ENCODE peak calls at places on chromosomes 12 and 14, in seven cellular contexts. One of them, this sample, is unnamed.

GRCh38 chr14:104206281-104206904 is 68.0 kb downstream of the KIF26A start:
- DNase-seq in chondrocyte: no peak
- DNase-seq in coronary artery: no peak
- DNase-seq in cardiac fibroblast: no peak
- DNase-seq in CD4-positive, alpha-beta T cell: no peak
- DNase-seq in RWPE1: no peak
- DNase-seq in K562: no peak
- DNase-seq in this sample: no peak

GRCh38 chr12:51270067-51270846 is at the start of gene SMAGP:
- DNase-seq in cardiac fibroblast: peak
- DNase-seq in CD4-positive, alpha-beta T cell: peak
- DNase-seq in chondrocyte: peak
- DNase-seq in coronary artery: no peak
- DNase-seq in K562: peak
- DNase-seq in RWPE1: peak
- DNase-seq in this sample: no peak

GRCh38 chr12:55996715-55997534 is at the start of gene SUOX:
- DNase-seq in cardiac fibroblast: peak
- DNase-seq in K562: peak
- DNase-seq in chondrocyte: peak
- DNase-seq in coronary artery: peak
- DNase-seq in CD4-positive, alpha-beta T cell: no peak
- DNase-seq in RWPE1: peak
- DNase-seq in this sample: peak

GRCh38 chr12:98418357-98419075 is 96.9 kb upstream of the TMPO start:
- DNase-seq in coronary artery: peak
- DNase-seq in chondrocyte: peak
- DNase-seq in CD4-positive, alpha-beta T cell: no peak
- DNase-seq in cardiac fibroblast: peak
- DNase-seq in RWPE1: peak
- DNase-seq in K562: peak
- DNase-seq in this sample: no peak

GRCh38 chr12:40870981-40871380 is 178.7 kb downstream of the CNTN1 start:
- DNase-seq in RWPE1: no peak
- DNase-seq in chondrocyte: no peak
- DNase-seq in cardiac fibroblast: no peak
- DNase-seq in coronary artery: no peak
- DNase-seq in CD4-positive, alpha-beta T cell: no peak
- DNase-seq in K562: no peak
- DNase-seq in this sample: no peak

GRCh38 chr14:60658116-60658515 is 8.8 kb upstream of the SIX1 start:
- DNase-seq in K562: no peak
- DNase-seq in cardiac fibroblast: no peak
- DNase-seq in CD4-positive, alpha-beta T cell: no peak
- DNase-seq in RWPE1: no peak
- DNase-seq in chondrocyte: no peak
- DNase-seq in coronary artery: no peak
- DNase-seq in this sample: no peak

GRCh38 chr12:92938623-92939022 is 9.5 kb upstream of the EEA1 start:
- DNase-seq in coronary artery: no peak
- DNase-seq in CD4-positive, alpha-beta T cell: no peak
- DNase-seq in K562: no peak
- DNase-seq in cardiac fibroblast: no peak
- DNase-seq in chondrocyte: no peak
- DNase-seq in RWPE1: peak
- DNase-seq in this sample: no peak

GRCh38 chr14:71004481-71004880 is 97.2 kb downstream of the PCNX1 start:
- DNase-seq in CD4-positive, alpha-beta T cell: no peak
- DNase-seq in chondrocyte: no peak
- DNase-seq in cardiac fibroblast: peak
- DNase-seq in RWPE1: no peak
- DNase-seq in coronary artery: no peak
- DNase-seq in K562: no peak
- DNase-seq in this sample: no peak

GRCh38 chr12:2372178-2372577 is 319.4 kb downstream of the CACNA1C start:
- DNase-seq in CD4-positive, alpha-beta T cell: no peak
- DNase-seq in coronary artery: no peak
- DNase-seq in K562: no peak
- DNase-seq in cardiac fibroblast: no peak
- DNase-seq in RWPE1: no peak
- DNase-seq in chondrocyte: no peak
- DNase-seq in this sample: no peak

GRCh38 chr14:74290415-74290814 is 12.3 kb downstream of the ABCD4 start:
- DNase-seq in coronary artery: no peak
- DNase-seq in cardiac fibroblast: peak
- DNase-seq in K562: peak
- DNase-seq in chondrocyte: no peak
- DNase-seq in CD4-positive, alpha-beta T cell: no peak
- DNase-seq in RWPE1: peak
- DNase-seq in this sample: no peak

GRCh38 chr12:92928431-92928961 is 599 bp downstream of the EEA1 start:
- DNase-seq in CD4-positive, alpha-beta T cell: peak
- DNase-seq in K562: peak
- DNase-seq in chondrocyte: no peak
- DNase-seq in cardiac fibroblast: peak
- DNase-seq in coronary artery: peak
- DNase-seq in RWPE1: no peak
- DNase-seq in this sample: no peak

GRCh38 chr14:93648440-93649168 is 139.7 kb downstream of the PRIMA1 start:
- DNase-seq in chondrocyte: no peak
- DNase-seq in RWPE1: peak
- DNase-seq in K562: no peak
- DNase-seq in coronary artery: no peak
- DNase-seq in CD4-positive, alpha-beta T cell: no peak
- DNase-seq in cardiac fibroblast: no peak
- DNase-seq in this sample: no peak

GRCh38 chr12:59649203-59649602 is 53.4 kb downstream of the SLC16A7 start:
- DNase-seq in K562: no peak
- DNase-seq in CD4-positive, alpha-beta T cell: no peak
- DNase-seq in chondrocyte: no peak
- DNase-seq in cardiac fibroblast: no peak
- DNase-seq in RWPE1: no peak
- DNase-seq in coronary artery: no peak
- DNase-seq in this sample: no peak

GRCh38 chr12:46227616-46228015 is 41.2 kb downstream of the SLC38A1 start:
- DNase-seq in RWPE1: no peak
- DNase-seq in K562: no peak
- DNase-seq in cardiac fibroblast: no peak
- DNase-seq in chondrocyte: no peak
- DNase-seq in coronary artery: no peak
- DNase-seq in CD4-positive, alpha-beta T cell: no peak
- DNase-seq in this sample: no peak

GRCh38 chr14:103737432-103738045 is 21.9 kb downstream of the ZFYVE21 start:
- DNase-seq in CD4-positive, alpha-beta T cell: no peak
- DNase-seq in RWPE1: no peak
- DNase-seq in chondrocyte: peak
- DNase-seq in cardiac fibroblast: no peak
- DNase-seq in coronary artery: no peak
- DNase-seq in K562: no peak
- DNase-seq in this sample: no peak

GRCh38 chr12:52063081-52063985 is 6.4 kb upstream of the ATG101 start:
- DNase-seq in CD4-positive, alpha-beta T cell: no peak
- DNase-seq in K562: peak
- DNase-seq in coronary artery: peak
- DNase-seq in cardiac fibroblast: no peak
- DNase-seq in chondrocyte: peak
- DNase-seq in RWPE1: no peak
- DNase-seq in this sample: no peak

GRCh38 chr12:127174881-127175280 is 1092.1 kb upstream of the TMEM132C start:
- DNase-seq in CD4-positive, alpha-beta T cell: no peak
- DNase-seq in RWPE1: no peak
- DNase-seq in coronary artery: no peak
- DNase-seq in cardiac fibroblast: peak
- DNase-seq in chondrocyte: no peak
- DNase-seq in K562: no peak
- DNase-seq in this sample: no peak

GRCh38 chr12:39946361-39946948 is 159.4 kb downstream of the SLC2A13 start:
- DNase-seq in CD4-positive, alpha-beta T cell: no peak
- DNase-seq in coronary artery: no peak
- DNase-seq in K562: no peak
- DNase-seq in chondrocyte: no peak
- DNase-seq in RWPE1: no peak
- DNase-seq in cardiac fibroblast: no peak
- DNase-seq in this sample: no peak

GRCh38 chr14:69675246-69675583 is 63.8 kb downstream of the SUSD6 start:
- DNase-seq in cardiac fibroblast: no peak
- DNase-seq in coronary artery: no peak
- DNase-seq in chondrocyte: no peak
- DNase-seq in K562: no peak
- DNase-seq in CD4-positive, alpha-beta T cell: no peak
- DNase-seq in RWPE1: no peak
- DNase-seq in this sample: no peak

GRCh38 chr12:9124346-9125031 is 8.8 kb upstream of the A2M start:
- DNase-seq in RWPE1: no peak
- DNase-seq in coronary artery: no peak
- DNase-seq in cardiac fibroblast: no peak
- DNase-seq in K562: no peak
- DNase-seq in CD4-positive, alpha-beta T cell: no peak
- DNase-seq in chondrocyte: no peak
- DNase-seq in this sample: no peak

GRCh38 chr14:94173885-94174621 is at the start of gene PPP4R4:
- DNase-seq in cardiac fibroblast: peak
- DNase-seq in K562: peak
- DNase-seq in chondrocyte: peak
- DNase-seq in CD4-positive, alpha-beta T cell: peak
- DNase-seq in coronary artery: peak
- DNase-seq in RWPE1: peak
- DNase-seq in this sample: peak

GRCh38 chr12:119940881-119941280 is 48.2 kb upstream of the BICDL1 start:
- DNase-seq in CD4-positive, alpha-beta T cell: no peak
- DNase-seq in coronary artery: no peak
- DNase-seq in chondrocyte: no peak
- DNase-seq in RWPE1: peak
- DNase-seq in K562: no peak
- DNase-seq in cardiac fibroblast: peak
- DNase-seq in this sample: no peak

GRCh38 chr12:1398673-1399072 is 195.7 kb downstream of the FBXL14 start:
- DNase-seq in cardiac fibroblast: peak
- DNase-seq in RWPE1: no peak
- DNase-seq in chondrocyte: no peak
- DNase-seq in coronary artery: no peak
- DNase-seq in K562: no peak
- DNase-seq in CD4-positive, alpha-beta T cell: no peak
- DNase-seq in this sample: no peak

GRCh38 chr12:112557954-112558630 is 139.3 kb downstream of the PTPN11 start:
- DNase-seq in K562: no peak
- DNase-seq in RWPE1: no peak
- DNase-seq in cardiac fibroblast: no peak
- DNase-seq in coronary artery: no peak
- DNase-seq in chondrocyte: no peak
- DNase-seq in CD4-positive, alpha-beta T cell: no peak
- DNase-seq in this sample: no peak

GRCh38 chr14:76844223-76844622 is 18.0 kb downstream of the LRRC74A start:
- DNase-seq in chondrocyte: no peak
- DNase-seq in coronary artery: no peak
- DNase-seq in cardiac fibroblast: peak
- DNase-seq in K562: no peak
- DNase-seq in RWPE1: no peak
- DNase-seq in CD4-positive, alpha-beta T cell: peak
- DNase-seq in this sample: no peak

GRCh38 chr14:104601786-104602185 is 2.8 kb downstream of the TMEM179 start:
- DNase-seq in RWPE1: no peak
- DNase-seq in CD4-positive, alpha-beta T cell: no peak
- DNase-seq in K562: no peak
- DNase-seq in cardiac fibroblast: no peak
- DNase-seq in coronary artery: no peak
- DNase-seq in chondrocyte: peak
- DNase-seq in this sample: no peak

GRCh38 chr12:32743264-32743663 is 12.4 kb downstream of the YARS2 start:
- DNase-seq in CD4-positive, alpha-beta T cell: no peak
- DNase-seq in chondrocyte: no peak
- DNase-seq in cardiac fibroblast: no peak
- DNase-seq in RWPE1: no peak
- DNase-seq in coronary artery: no peak
- DNase-seq in K562: no peak
- DNase-seq in this sample: no peak

GRCh38 chr12:125346361-125346760 is 281.1 kb downstream of the AACS start:
- DNase-seq in RWPE1: no peak
- DNase-seq in K562: no peak
- DNase-seq in cardiac fibroblast: no peak
- DNase-seq in CD4-positive, alpha-beta T cell: no peak
- DNase-seq in coronary artery: no peak
- DNase-seq in chondrocyte: no peak
- DNase-seq in this sample: no peak
- TF ChIP-seq CTCF in RWPE1: no peak
- TF ChIP-seq CTCF in K562: no peak
- TF ChIP-seq CTCF in cardiac fibroblast: no peak
- TF ChIP-seq CTCF in CD4-positive, alpha-beta T cell: no peak
- TF ChIP-seq CTCF in coronary artery: no peak
- TF ChIP-seq CTCF in chondrocyte: peak
- TF ChIP-seq CTCF in this sample: no peak

GRCh38 chr14:51552768-51553426 is 98.8 kb upstream of the FRMD6 start:
- DNase-seq in cardiac fibroblast: no peak
- DNase-seq in K562: no peak
- DNase-seq in coronary artery: no peak
- DNase-seq in RWPE1: no peak
- DNase-seq in CD4-positive, alpha-beta T cell: no peak
- DNase-seq in chondrocyte: no peak
- DNase-seq in this sample: no peak

GRCh38 chr14:51552275-51552674 is 99.4 kb upstream of the FRMD6 start:
- DNase-seq in cardiac fibroblast: no peak
- DNase-seq in RWPE1: no peak
- DNase-seq in chondrocyte: no peak
- DNase-seq in CD4-positive, alpha-beta T cell: no peak
- DNase-seq in coronary artery: no peak
- DNase-seq in K562: no peak
- DNase-seq in this sample: no peak

GRCh38 chr14:51554339-51554920 is 97.3 kb upstream of the FRMD6 start:
- DNase-seq in CD4-positive, alpha-beta T cell: no peak
- DNase-seq in cardiac fibroblast: peak
- DNase-seq in coronary artery: no peak
- DNase-seq in K562: no peak
- DNase-seq in RWPE1: no peak
- DNase-seq in chondrocyte: no peak
- DNase-seq in this sample: no peak

GRCh38 chr14:51554953-51555352 is 96.8 kb upstream of the FRMD6 start:
- DNase-seq in coronary artery: no peak
- DNase-seq in CD4-positive, alpha-beta T cell: no peak
- DNase-seq in K562: no peak
- DNase-seq in chondrocyte: no peak
- DNase-seq in RWPE1: no peak
- DNase-seq in cardiac fibroblast: peak
- DNase-seq in this sample: no peak
- TF ChIP-seq CTCF in coronary artery: no peak
- TF ChIP-seq CTCF in CD4-positive, alpha-beta T cell: no peak
- TF ChIP-seq CTCF in K562: no peak
- TF ChIP-seq CTCF in chondrocyte: peak
- TF ChIP-seq CTCF in RWPE1: no peak
- TF ChIP-seq CTCF in cardiac fibroblast: peak
- TF ChIP-seq CTCF in this sample: peak

GRCh38 chr14:63633801-63634200 is 7.9 kb downstream of the WDR89 start:
- DNase-seq in CD4-positive, alpha-beta T cell: no peak
- DNase-seq in coronary artery: no peak
- DNase-seq in chondrocyte: no peak
- DNase-seq in cardiac fibroblast: no peak
- DNase-seq in RWPE1: no peak
- DNase-seq in K562: no peak
- DNase-seq in this sample: no peak
- TF ChIP-seq CTCF in CD4-positive, alpha-beta T cell: no peak
- TF ChIP-seq CTCF in coronary artery: no peak
- TF ChIP-seq CTCF in chondrocyte: peak
- TF ChIP-seq CTCF in cardiac fibroblast: peak
- TF ChIP-seq CTCF in RWPE1: no peak
- TF ChIP-seq CTCF in K562: no peak
- TF ChIP-seq CTCF in this sample: no peak

GRCh38 chr12:76348079-76348901 is at the start of gene BBS10:
- DNase-seq in CD4-positive, alpha-beta T cell: peak
- DNase-seq in K562: peak
- DNase-seq in coronary artery: peak
- DNase-seq in cardiac fibroblast: peak
- DNase-seq in chondrocyte: peak
- DNase-seq in RWPE1: peak
- DNase-seq in this sample: peak
- TF ChIP-seq CTCF in CD4-positive, alpha-beta T cell: peak
- TF ChIP-seq CTCF in K562: peak
- TF ChIP-seq CTCF in coronary artery: no peak
- TF ChIP-seq CTCF in cardiac fibroblast: peak
- TF ChIP-seq CTCF in chondrocyte: peak
- TF ChIP-seq CTCF in RWPE1: peak
- TF ChIP-seq CTCF in this sample: peak

This sample was measured in GM12864.